ENCODE peak calls at places on chromosomes 6 and 20, in seven cellular contexts. W is HCT116; E is effector memory CD4-positive, alpha-beta T cell; S is heart left ventricle; K is GM23338; C is left lung; D is tibial nerve. T is an unnamed sample. For H3K27me3, the result is how much of the 10 kb centered on the place peaks cover.

GRCh38 chr6:45323656-45324224 is 4.4 kb upstream of the RUNX2 start:
- DNase-seq in W (no peak), E (no peak), S (no peak), K (no peak), C (no peak), D (no peak), T (no peak)

GRCh38 chr6:146851837-146852236 is 253.1 kb downstream of the ADGB start:
- DNase-seq in W (no peak), E (no peak), S (no peak), K (no peak), C (no peak), D (no peak), T (no peak)

GRCh38 chr6:22043284-22043962 is 253.4 kb downstream of the PRL start:
- DNase-seq in W (no peak), E (no peak), S (peak), K (no peak), C (no peak), D (peak), T (peak)

GRCh38 chr6:115898246-115898645 is 162.4 kb downstream of the FRK start:
- DNase-seq in W (no peak), E (no peak), S (no peak), K (no peak), C (no peak), D (no peak), T (no peak)

GRCh38 chr20:63498950-63499332 is at the start of gene EEF1A2:
- DNase-seq in W (no peak), E (peak), S (peak), K (no peak), C (peak), D (no peak), T (peak)

GRCh38 chr6:41657131-41658094 is 19.1 kb downstream of the MDFI start:
- DNase-seq in W (no peak), E (no peak), S (no peak), K (no peak), C (no peak), D (no peak), T (no peak)

GRCh38 chr6:157732007-157732406 is 91.0 kb upstream of the SNX9 start:
- DNase-seq in W (no peak), E (no peak), S (no peak), K (no peak), C (no peak), D (no peak), T (no peak)

GRCh38 chr6:13177617-13178506 is 150.5 kb downstream of the TBC1D7 start:
- DNase-seq in W (no peak), E (no peak), S (no peak), K (no peak), C (no peak), D (no peak), T (no peak)

GRCh38 chr6:142912125-142912524 is 32.9 kb downstream of the HIVEP2 start:
- DNase-seq in W (no peak), E (no peak), S (no peak), K (peak), C (no peak), D (no peak), T (no peak)

GRCh38 chr20:56422131-56422823 is 10.2 kb downstream of the CASS4 start:
- DNase-seq in W (peak), E (no peak), S (peak), K (no peak), C (no peak), D (no peak), T (no peak)

GRCh38 chr6:38034269-38034914 is 214.9 kb downstream of the ZFAND3 start:
- DNase-seq in W (peak), E (no peak), S (no peak), K (peak), C (no peak), D (no peak), T (no peak)

GRCh38 chr6:42901538-42901957 is 14.3 kb upstream of the PTCRA start:
- DNase-seq in W (peak), E (peak), S (peak), K (peak), C (no peak), D (peak), T (peak)

GRCh38 chr20:6074145-6074561 is 20.3 kb upstream of the LRRN4 start:
- DNase-seq in W (no peak), E (no peak), S (no peak), K (peak), C (no peak), D (no peak), T (no peak)

GRCh38 chr6:160348209-160348551 is at the start of gene SLC22A3:
- DNase-seq in W (no peak), E (no peak), S (peak), K (peak), C (peak), D (no peak), T (peak)

GRCh38 chr6:15663057-15663638 is 320 bp upstream of the DTNBP1 start:
- DNase-seq in W (peak), E (no peak), S (no peak), K (no peak), C (no peak), D (no peak), T (no peak)

GRCh38 chr6:26199773-26200728 is 112.8 kb downstream of the HFE start:
- DNase-seq in W (peak), E (no peak), S (no peak), K (peak), C (peak), D (no peak), T (no peak)

GRCh38 chr6:79646006-79646405 is 14.9 kb downstream of the SH3BGRL2 start:
- DNase-seq in W (no peak), E (no peak), S (no peak), K (peak), C (no peak), D (no peak), T (no peak)

GRCh38 chr6:136548582-136549330 is 1.5 kb downstream of the MAP7 start:
- DNase-seq in W (no peak), E (no peak), S (no peak), K (no peak), C (no peak), D (no peak), T (no peak)
- H3K27me3 ChIP-seq in W (under half), E (under half), S (under half), K (under half), C (under half), D (under half), T (under half)

DNA sequence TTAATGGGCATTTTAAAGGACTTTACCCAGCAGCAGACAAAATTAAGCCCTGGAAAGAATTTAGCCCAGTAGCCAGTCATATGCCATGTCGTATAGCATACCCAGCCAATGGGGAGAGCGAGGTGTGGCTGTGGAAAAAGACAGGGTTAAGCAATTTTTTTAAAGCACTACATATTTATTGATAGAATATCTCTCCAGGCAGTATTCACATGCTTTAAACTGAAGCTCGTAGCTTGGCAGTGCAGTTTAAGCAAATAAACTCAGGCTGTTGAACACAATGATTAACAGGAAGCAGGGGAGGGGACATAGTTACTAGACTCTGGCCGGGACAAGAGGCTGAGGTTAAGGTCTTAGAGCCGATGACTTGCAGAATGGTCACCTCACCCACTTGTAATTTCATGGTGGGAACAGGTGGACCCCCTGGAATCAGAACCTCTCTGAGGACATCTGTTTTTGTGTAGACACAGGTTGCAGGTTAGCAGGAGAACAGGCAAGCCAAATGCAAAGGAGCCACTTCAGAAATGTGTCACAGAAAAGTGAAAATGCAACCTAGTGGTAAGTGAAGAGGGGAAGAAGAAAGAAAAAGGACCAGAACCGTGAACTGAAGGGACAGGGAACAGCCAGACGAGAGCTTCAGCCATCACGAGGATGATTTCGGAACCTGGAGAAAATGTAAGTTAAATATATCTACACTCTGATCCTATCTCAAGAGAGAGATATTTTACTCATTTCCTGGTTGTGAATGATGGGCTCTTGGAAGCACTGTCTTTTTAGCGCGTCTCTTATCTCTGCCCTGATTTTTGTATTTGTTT is 7.2 kb downstream of the GCNT2 start:
- DNase-seq in W (no peak), E (no peak), S (no peak), K (no peak), C (no peak), D (no peak), T (no peak)
- H3K27ac ChIP-seq in W (no peak), E (no peak), S (peak), K (peak), C (peak), D (peak), T (peak)

GRCh38 chr6:46845126-46845525 is 51.9 kb downstream of the MEP1A start:
- DNase-seq in W (no peak), E (no peak), S (no peak), K (no peak), C (no peak), D (no peak), T (no peak)

GRCh38 chr6:46850781-46851180 is 57.6 kb downstream of the MEP1A start:
- DNase-seq in W (no peak), E (no peak), S (no peak), K (no peak), C (no peak), D (no peak), T (no peak)

GRCh38 chr6:46848684-46849360 is 55.6 kb downstream of the MEP1A start:
- DNase-seq in W (peak), E (no peak), S (peak), K (peak), C (peak), D (peak), T (peak)

GRCh38 chr6:46849361-46849690 is 56.1 kb downstream of the MEP1A start:
- DNase-seq in W (no peak), E (no peak), S (no peak), K (no peak), C (no peak), D (no peak), T (no peak)
- H3K4me3 ChIP-seq in W (no peak), E (no peak), S (no peak), K (no peak), C (no peak), D (no peak), T (no peak)

DNA sequence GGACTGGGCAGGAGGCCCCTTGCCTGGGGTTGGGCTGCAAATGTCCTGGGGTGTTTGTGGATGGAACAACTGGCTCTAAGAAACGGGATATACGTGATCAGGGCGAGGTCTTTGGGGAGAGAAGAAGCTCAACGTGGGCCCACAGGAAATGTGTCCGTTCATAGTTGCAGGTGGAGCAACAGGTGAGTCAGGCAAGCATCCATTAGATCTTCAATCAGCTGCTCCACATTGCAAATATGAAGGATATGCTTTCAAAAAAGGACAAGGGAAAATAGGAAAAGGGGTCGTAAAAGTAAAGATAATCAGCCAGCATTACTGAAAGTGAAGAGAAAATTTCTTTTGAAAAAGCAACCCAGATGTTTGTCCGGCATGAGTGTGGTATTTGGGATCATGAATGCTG is 251.0 kb downstream of the CDH4 start:
- DNase-seq in W (no peak), E (no peak), S (no peak), K (no peak), C (no peak), D (no peak), T (no peak)
- H3K27me3 ChIP-seq in W (under half), E (under half), S (under half), K (under half), C (under half), D (under half), T (half or more)

DNA sequence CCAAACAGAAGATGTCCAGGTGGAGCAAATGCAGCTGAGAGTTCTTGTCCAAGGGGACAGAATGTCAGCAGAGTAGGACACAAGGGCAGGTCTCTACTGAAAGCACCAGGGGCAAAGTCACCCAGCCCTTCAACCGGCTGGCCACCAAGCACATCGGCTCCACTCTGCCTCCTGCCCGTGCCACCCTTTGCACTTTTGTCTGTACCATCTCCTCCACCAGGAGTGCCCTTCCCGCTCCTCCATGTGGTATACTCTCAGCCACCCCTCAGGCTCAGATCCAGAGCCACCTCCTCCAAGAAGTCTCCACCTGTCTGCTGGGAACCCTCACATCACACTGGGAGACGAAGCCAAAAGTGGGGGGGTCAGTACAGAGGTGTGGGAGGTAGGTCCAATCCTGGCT is 4.1 kb upstream of the HSPA12B start:
- DNase-seq in W (no peak), E (no peak), S (no peak), K (no peak), C (no peak), D (no peak), T (no peak)
- H3K27ac ChIP-seq in W (no peak), E (no peak), S (peak), K (no peak), C (no peak), D (peak), T (peak)

GRCh38 chr20:49285233-49285668 is 7.4 kb upstream of the ZNFX1 start:
- DNase-seq in W (no peak), E (no peak), S (no peak), K (no peak), C (no peak), D (no peak), T (no peak)

GRCh38 chr20:49286689-49287551 is 9.1 kb upstream of the ZNFX1 start:
- DNase-seq in W (no peak), E (no peak), S (no peak), K (peak), C (no peak), D (no peak), T (no peak)

GRCh38 chr20:49287555-49288249 is 9.8 kb upstream of the ZNFX1 start:
- DNase-seq in W (no peak), E (no peak), S (no peak), K (no peak), C (no peak), D (no peak), T (no peak)

GRCh38 chr20:49284818-49285217 is 7.0 kb upstream of the ZNFX1 start:
- DNase-seq in W (no peak), E (no peak), S (no peak), K (no peak), C (no peak), D (no peak), T (no peak)

DNA sequence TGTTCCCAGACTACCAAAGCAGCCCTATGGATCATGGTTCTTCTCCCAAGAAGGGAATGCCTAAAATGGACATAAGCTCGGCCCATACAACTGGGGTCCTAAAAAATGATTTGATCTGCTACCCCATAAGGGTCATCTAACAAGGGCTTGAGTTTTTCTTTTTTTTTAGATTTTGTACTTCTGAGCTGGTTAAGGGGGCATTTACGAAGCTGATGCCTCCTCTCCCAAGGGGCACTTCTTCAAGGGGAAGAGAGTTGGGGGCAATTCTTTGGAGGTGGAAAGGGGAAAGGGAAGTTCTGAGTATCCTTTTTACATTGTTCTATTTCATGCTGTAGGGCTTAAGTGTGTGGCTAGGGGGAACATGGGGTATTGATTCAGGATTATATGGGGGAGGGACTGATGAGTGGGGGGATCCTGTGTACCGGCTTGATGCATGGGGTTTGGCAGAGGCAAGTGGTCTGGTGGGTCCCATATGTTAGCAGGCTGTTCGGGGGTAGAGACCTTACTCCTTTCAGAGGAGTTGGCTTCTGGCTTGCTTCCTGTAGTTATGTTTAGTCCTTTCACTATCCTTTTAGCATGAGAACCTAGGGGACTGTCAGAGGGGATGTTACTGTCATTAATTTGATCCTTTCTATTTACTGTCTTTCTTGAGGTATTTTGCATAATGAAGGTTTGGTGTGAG is 8.1 kb upstream of the ZNFX1 start:
- DNase-seq in W (no peak), E (no peak), S (no peak), K (no peak), C (no peak), D (no peak), T (no peak)
- H3K4me3 ChIP-seq in W (no peak), E (no peak), S (no peak), K (peak), C (no peak), D (no peak), T (no peak)